ENCODE peak calls at places on chromosomes 3 and 15, in six cellular contexts. U is HTR-8/SVneo, N is caudate nucleus, Z is ureter, Y is SK-N-SH, A is GM10248. Q is an unnamed sample.
A peak's percentile ranks its signal among the peaks of the same experiment; 100 is the strongest.

GRCh38 chr3:11200679-11200952 is 46.3 kb downstream of the HRH1 start:
- DNase-seq in U (no peak), N (no peak), Z (no peak), Y (no peak), A (no peak), Q (no peak)

GRCh38 chr15:44157679-44158078 is 37.4 kb downstream of the FRMD5 start:
- DNase-seq in U (peak; percentile 53), N (no peak), Z (no peak), Y (no peak), A (no peak), Q (peak; percentile 2)

GRCh38 chr15:77553257-77553656 is 79.5 kb downstream of the LINGO1 start:
- DNase-seq in U (no peak), N (no peak), Z (no peak), Y (no peak), A (no peak), Q (no peak)

GRCh38 chr3:58120075-58120812 is 90.5 kb downstream of the DNASE1L3 start:
- DNase-seq in U (no peak), N (no peak), Z (no peak), Y (no peak), A (no peak), Q (no peak)

GRCh38 chr3:37198996-37199395 is 24.6 kb upstream of the LRRFIP2 start:
- DNase-seq in U (no peak), N (no peak), Z (no peak), Y (no peak), A (no peak), Q (no peak)

GRCh38 chr3:101229681-101230080 is 90.7 kb downstream of the IMPG2 start:
- DNase-seq in U (peak; percentile 11), N (no peak), Z (no peak), Y (no peak), A (no peak), Q (no peak)

GRCh38 chr3:72776-73175 is 123.8 kb upstream of the CHL1 start:
- DNase-seq in U (no peak), N (no peak), Z (no peak), Y (no peak), A (no peak), Q (no peak)

GRCh38 chr3:51955893-51956770 is 951 bp downstream of the GPR62 start:
- DNase-seq in U (no peak), N (peak; percentile 22), Z (peak; percentile 78), Y (peak; percentile 91), A (no peak), Q (no peak)

GRCh38 chr15:78873796-78874761 is 1.4 kb downstream of the MORF4L1 start:
- DNase-seq in U (no peak), N (no peak), Z (no peak), Y (no peak), A (no peak), Q (no peak)

GRCh38 chr3:42025388-42026138 is 63.7 kb upstream of the ULK4 start:
- DNase-seq in U (peak; percentile 74), N (peak; percentile 94), Z (peak; percentile 90), Y (peak; percentile 80), A (peak; percentile 55), Q (peak; percentile 76)

GRCh38 chr3:116070102-116070501 is 375.2 kb downstream of the LSAMP start:
- DNase-seq in U (no peak), N (no peak), Z (no peak), Y (no peak), A (no peak), Q (no peak)

GRCh38 chr15:76177491-76178040 is 117.8 kb downstream of the TMEM266 start:
- DNase-seq in U (no peak), N (no peak), Z (no peak), Y (no peak), A (no peak), Q (no peak)

GRCh38 chr3:13801361-13802214 is 78.3 kb downstream of the WNT7A start:
- DNase-seq in U (peak; percentile 38), N (no peak), Z (no peak), Y (no peak), A (no peak), Q (no peak)

GRCh38 chr15:50141856-50142255 is 22.8 kb upstream of the ATP8B4 start:
- DNase-seq in U (no peak), N (no peak), Z (no peak), Y (no peak), A (no peak), Q (no peak)

Q was measured in DMS153.